ENCODE peak calls at places on chromosomes 12 and 14, in four cellular contexts. Y is stimulated activated naive CD4-positive, alpha-beta T cell; G is choroid plexus epithelial cell; H is neural progenitor cell. A is an unnamed sample.

GRCh38 chr12:6370576-6370935 is 4.8 kb downstream of the SCNN1A start:
- DNase-seq in Y (no peak), G (peak; percentile 27), H (no peak), A (no peak)

GRCh38 chr12:131536337-131536736 is 174.6 kb upstream of the SFSWAP start:
- DNase-seq in Y (peak; percentile 61), G (no peak), H (no peak), A (peak; percentile 62)

GRCh38 chr12:26451763-26452162 is 256.4 kb downstream of the SSPN start:
- DNase-seq in Y (no peak), G (no peak), H (no peak), A (no peak)

GRCh38 chr12:5512585-5512970 is 80.7 kb downstream of the NTF3 start:
- DNase-seq in Y (no peak), G (no peak), H (no peak), A (peak; percentile 51)

GRCh38 chr12:43292699-43293098 is 259.3 kb downstream of the ADAMTS20 start:
- DNase-seq in Y (no peak), G (peak; percentile 77), H (no peak), A (no peak)

GRCh38 chr14:60133487-60133886 is 31.7 kb downstream of the DHRS7 start:
- DNase-seq in Y (no peak), G (no peak), H (no peak), A (no peak)

GRCh38 chr12:10562306-10562933 is 51.0 kb downstream of the MAGOHB start:
- DNase-seq in Y (peak; percentile 38), G (peak; percentile 74), H (peak; percentile 16), A (no peak)

GRCh38 chr12:11729008-11729407 is 79.5 kb downstream of the ETV6 start:
- DNase-seq in Y (no peak), G (no peak), H (no peak), A (no peak)

GRCh38 chr12:69548687-69549086 is 36.6 kb upstream of the CCT2 start:
- DNase-seq in Y (no peak), G (no peak), H (no peak), A (no peak)

GRCh38 chr14:104390941-104391901 is 188.3 kb upstream of the C14orf180 start:
- DNase-seq in Y (no peak), G (no peak), H (no peak), A (peak; percentile 40)

GRCh38 chr12:80233926-80234325 is 134.6 kb downstream of the OTOGL start:
- DNase-seq in Y (no peak), G (no peak), H (no peak), A (no peak)

GRCh38 chr14:103243764-103244737 is 90.0 kb upstream of the EIF5 start:
- DNase-seq in Y (no peak), G (no peak), H (no peak), A (peak; percentile 77)

GRCh38 chr14:64388533-64389243 is 535 bp downstream of the MTHFD1 start:
- DNase-seq in Y (no peak), G (peak; percentile 32), H (peak; percentile 54), A (peak; percentile 71)

GRCh38 chr14:53180272-53181221 is 27.4 kb upstream of the DDHD1 start:
- DNase-seq in Y (no peak), G (peak; percentile 64), H (peak; percentile 91), A (peak; percentile 72)

GRCh38 chr14:103402700-103403099 is 17.5 kb downstream of the MARK3 start:
- DNase-seq in Y (no peak), G (peak; percentile 89), H (no peak), A (no peak)

GRCh38 chr14:94569381-94570001 is 8.2 kb downstream of the SERPINA4 start:
- DNase-seq in Y (no peak), G (no peak), H (no peak), A (no peak)

GRCh38 chr14:95157195-95157986 is at the start of gene DICER1:
- DNase-seq in Y (peak; percentile 92), G (peak; percentile 94), H (peak; percentile 96), A (peak; percentile 97)

GRCh38 chr12:14886271-14886670 is 617 bp upstream of the MGP start:
- DNase-seq in Y (no peak), G (no peak), H (no peak), A (no peak)

GRCh38 chr14:95045255-95045701 is 112.1 kb downstream of the DICER1 start:
- DNase-seq in Y (no peak), G (no peak), H (peak; percentile 41), A (no peak)

GRCh38 chr12:56688846-56689113 is 696 bp upstream of the PTGES3 start:
- DNase-seq in Y (peak; percentile 67), G (no peak), H (no peak), A (no peak)

GRCh38 chr14:104682107-104682593 is 7.3 kb upstream of the INF2 start:
- DNase-seq in Y (no peak), G (no peak), H (peak; percentile 72), A (peak; percentile 98)

GRCh38 chr14:28059254-28059653 is 707.3 kb upstream of the FOXG1 start:
- DNase-seq in Y (no peak), G (no peak), H (no peak), A (no peak)

GRCh38 chr14:95185033-95185432 is 27.7 kb upstream of the DICER1 start:
- DNase-seq in Y (no peak), G (no peak), H (no peak), A (no peak)

GRCh38 chr14:52000631-52001030 is 11.3 kb downstream of the RTRAF start:
- DNase-seq in Y (no peak), G (no peak), H (no peak), A (no peak)

GRCh38 chr12:6608592-6609311 is 1.6 kb upstream of the CHD4 start:
- DNase-seq in Y (peak; percentile 71), G (no peak), H (no peak), A (peak; percentile 75)

GRCh38 chr12:56773113-56773512 is 10.0 kb downstream of the HSD17B6 start:
- DNase-seq in Y (no peak), G (no peak), H (no peak), A (no peak)

GRCh38 chr12:116599285-116600122 is 40.3 kb downstream of the MAP1LC3B2 start:
- DNase-seq in Y (peak; percentile 40), G (peak; percentile 73), H (peak; percentile 86), A (peak; percentile 90)

GRCh38 chr12:101737476-101737875 is 1.8 kb downstream of the SYCP3 start:
- DNase-seq in Y (no peak), G (no peak), H (no peak), A (no peak)

GRCh38 chr12:42426733-42427132 is 100.8 kb downstream of the PPHLN1 start:
- DNase-seq in Y (no peak), G (peak; percentile 88), H (peak; percentile 35), A (peak; percentile 86)

GRCh38 chr12:103960567-103961227 is 5.0 kb upstream of the TDG start:
- DNase-seq in Y (no peak), G (no peak), H (no peak), A (no peak)

GRCh38 chr12:70785896-70786295 is 134.6 kb downstream of the PTPRR start:
- DNase-seq in Y (no peak), G (no peak), H (no peak), A (no peak)

GRCh38 chr12:6666211-6666610 is 3.3 kb upstream of the ING4 start:
- DNase-seq in Y (no peak), G (peak; percentile 13), H (no peak), A (no peak)

GRCh38 chr12:18108611-18109010 is 18.6 kb upstream of the RERGL start:
- DNase-seq in Y (no peak), G (no peak), H (no peak), A (no peak)

GRCh38 chr12:38456769-38457168 is 140.2 kb downstream of the ALG10B start:
- DNase-seq in Y (no peak), G (no peak), H (no peak), A (no peak)

GRCh38 chr12:3325736-3326135 is 165.3 kb upstream of the PRMT8 start:
- DNase-seq in Y (no peak), G (no peak), H (no peak), A (no peak)

GRCh38 chr12:47107926-47108325 is 28.2 kb upstream of the AMIGO2 start:
- DNase-seq in Y (no peak), G (no peak), H (no peak), A (no peak)

GRCh38 chr14:68910540-68910939 is 68.6 kb downstream of the ACTN1 start:
- DNase-seq in Y (no peak), G (peak; percentile 78), H (no peak), A (no peak)

GRCh38 chr14:55115861-55116245 is 13.2 kb upstream of the LGALS3 start:
- DNase-seq in Y (no peak), G (no peak), H (no peak), A (no peak)

GRCh38 chr14:79825046-79825521 is 386.2 kb downstream of the DIO2 start:
- DNase-seq in Y (no peak), G (peak; percentile 75), H (no peak), A (no peak)

A was measured in islet precursor cell.